ENCODE peak calls at places on chromosomes 13 and 19, in ten cellular contexts. C is K562, X is upper lobe of right lung, F is brain microvascular endothelial cell, A is astrocyte, S is AG09309, Q is left lung, L is adrenal gland, E is breast epithelium, U is BJ. G is an unnamed sample.

GRCh38 chr19:32870154-32870573 is 597 bp upstream of the SLC7A9 start:
- DNase-seq in E (no peak), F (no peak), S (no peak), L (no peak), Q (no peak), U (no peak), C (no peak), A (no peak), X (peak), G (no peak)

GRCh38 chr19:47268028-47268427 is 6.7 kb upstream of the INAFM1 start:
- DNase-seq in X (no peak), Q (no peak), F (no peak), A (no peak), E (no peak), S (no peak), C (no peak), U (no peak), L (no peak), G (no peak)

GRCh38 chr13:44765076-44765475 is 188.9 kb upstream of the TSC22D1 start:
- DNase-seq in S (no peak), A (peak), U (no peak), F (no peak), X (no peak), Q (no peak), E (no peak), C (no peak), L (no peak), G (no peak)

GRCh38 chr19:27635401-27635800 is 1577.5 kb downstream of the UQCRFS1 start:
- DNase-seq in C (no peak), Q (no peak), U (no peak), A (no peak), F (no peak), E (no peak), L (no peak), X (no peak), S (no peak), G (no peak)

GRCh38 chr19:15114153-15114540 is 6.9 kb downstream of the SYDE1 start:
- DNase-seq in F (peak), C (no peak), E (no peak), A (peak), Q (no peak), X (no peak), L (peak), U (no peak), S (no peak), G (no peak)

GRCh38 chr19:48606463-48607358 is at the start of gene SPACA4:
- DNase-seq in A (no peak), U (no peak), L (no peak), E (no peak), F (no peak), X (no peak), S (no peak), Q (no peak), C (no peak), G (no peak)

GRCh38 chr13:77184455-77184854 is 142.4 kb downstream of the MYCBP2 start:
- DNase-seq in L (no peak), X (no peak), Q (no peak), A (no peak), U (no peak), F (no peak), E (no peak), S (no peak), C (no peak), G (peak)

GRCh38 chr13:46520188-46520587 is 32.8 kb upstream of the LRCH1 start:
- DNase-seq in Q (no peak), L (no peak), C (no peak), X (no peak), F (no peak), U (no peak), S (no peak), E (no peak), A (no peak), G (no peak)

GRCh38 chr19:57192993-57193392 is 1.7 kb downstream of the ZNF264 start:
- DNase-seq in F (no peak), E (no peak), L (no peak), C (no peak), S (no peak), U (no peak), A (no peak), X (no peak), Q (no peak), G (no peak)

GRCh38 chr19:7010722-7011593 is 10.3 kb downstream of the MBD3L2B start:
- DNase-seq in L (no peak), Q (no peak), S (no peak), U (no peak), A (no peak), X (no peak), C (no peak), E (no peak), F (no peak), G (no peak)

GRCh38 chr19:5057860-5058259 is 88.9 kb downstream of the KDM4B start:
- DNase-seq in Q (no peak), S (no peak), U (no peak), C (peak), E (no peak), L (no peak), X (no peak), F (no peak), A (no peak), G (no peak)

GRCh38 chr19:9531933-9532332 is 6.5 kb downstream of the ZNF426 start:
- DNase-seq in C (no peak), Q (no peak), F (peak), U (no peak), X (no peak), L (no peak), A (no peak), S (no peak), E (no peak), G (no peak)

GRCh38 chr13:73451120-73452029 is 392.6 kb downstream of the KLF5 start:
- DNase-seq in A (no peak), X (no peak), E (no peak), C (no peak), F (no peak), U (no peak), L (no peak), Q (no peak), S (no peak), G (no peak)

GRCh38 chr13:32040689-32041088 is 9.1 kb downstream of the FRY start:
- DNase-seq in U (no peak), S (no peak), Q (no peak), C (no peak), X (no peak), F (no peak), L (no peak), E (no peak), A (no peak), G (no peak)

GRCh38 chr19:53980553-53981407 is 10.7 kb upstream of the CACNG6 start:
- DNase-seq in L (no peak), Q (no peak), E (no peak), U (no peak), F (peak), S (no peak), C (peak), X (no peak), A (peak), G (no peak)

GRCh38 chr13:49421391-49421790 is 22.5 kb downstream of the CAB39L start:
- DNase-seq in E (no peak), C (peak), L (no peak), F (no peak), Q (no peak), U (no peak), X (no peak), S (no peak), A (no peak), G (no peak)
- TF ChIP-seq CTCF in E (no peak), C (peak), L (no peak), F (peak), Q (no peak), U (no peak), X (no peak), S (no peak), A (no peak), G (peak)

DNA sequence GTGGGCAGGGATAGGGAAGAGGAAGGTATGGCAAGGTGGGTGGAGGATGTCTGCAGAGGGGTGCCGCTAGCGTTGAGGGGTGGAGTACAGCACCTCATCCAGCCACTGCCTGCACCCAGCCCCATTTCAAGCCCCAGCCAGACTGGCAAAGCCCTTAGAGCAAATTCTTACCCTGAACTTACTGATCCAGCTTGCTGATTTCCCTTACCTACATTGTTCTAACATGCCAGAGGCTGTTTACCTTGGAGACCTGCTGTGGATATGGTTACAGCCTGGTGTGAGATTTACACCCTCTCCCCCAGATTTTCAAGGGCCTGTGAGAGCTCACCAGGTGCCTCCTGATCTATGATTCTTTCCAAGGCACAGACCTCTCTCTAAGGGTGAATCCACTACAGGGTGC is 86.0 kb downstream of the ZNF726 start:
- DNase-seq in S (no peak), U (no peak), Q (no peak), F (no peak), C (no peak), X (no peak), L (no peak), A (no peak), E (no peak), G (no peak)
- H3K4me3 ChIP-seq in S (no peak), U (no peak), Q (no peak), F (no peak), C (no peak), X (no peak), L (no peak), A (no peak), E (no peak), G (no peak)

GRCh38 chr13:27199691-27200090 is 28.1 kb upstream of the USP12 start:
- DNase-seq in X (no peak), U (no peak), C (no peak), A (no peak), Q (no peak), L (no peak), F (no peak), E (no peak), S (no peak), G (no peak)

GRCh38 chr13:27201661-27202060 is 30.1 kb upstream of the USP12 start:
- DNase-seq in U (no peak), S (no peak), X (no peak), Q (no peak), L (no peak), F (no peak), C (no peak), E (no peak), A (no peak), G (peak)

GRCh38 chr13:27200413-27201066 is 28.9 kb upstream of the USP12 start:
- DNase-seq in F (no peak), E (no peak), C (no peak), A (peak), X (no peak), U (no peak), Q (no peak), L (no peak), S (no peak), G (no peak)

GRCh38 chr13:27203186-27203585 is 31.6 kb upstream of the USP12 start:
- DNase-seq in E (no peak), Q (no peak), L (no peak), F (no peak), U (no peak), A (no peak), C (no peak), X (no peak), S (no peak), G (no peak)

GRCh38 chr13:27203854-27204253 is 32.2 kb upstream of the USP12 start:
- DNase-seq in L (no peak), C (no peak), E (no peak), Q (no peak), A (no peak), F (no peak), X (no peak), S (no peak), U (no peak), G (no peak)
- TF ChIP-seq CTCF in L (peak), C (peak), E (peak), Q (peak), A (no peak), F (peak), X (peak), S (peak), U (peak), G (peak)

GRCh38 chr13:71864981-71865857 is 1.8 kb downstream of the DACH1 start:
- DNase-seq in L (no peak), Q (peak), F (peak), C (no peak), S (no peak), X (peak), A (peak), U (no peak), E (peak), G (no peak)
- H3K4me3 ChIP-seq in L (peak), Q (peak), F (peak), C (no peak), S (no peak), X (peak), A (peak), U (peak), E (peak), G (peak)

GRCh38 chr13:33867472-33867871 is 49.5 kb downstream of the RFC3 start:
- DNase-seq in A (no peak), C (peak), S (no peak), Q (no peak), L (no peak), U (no peak), E (no peak), X (no peak), F (no peak), G (no peak)
- TF ChIP-seq CTCF in A (no peak), C (no peak), S (no peak), Q (no peak), L (no peak), U (no peak), E (no peak), X (peak), F (peak), G (peak)

DNA sequence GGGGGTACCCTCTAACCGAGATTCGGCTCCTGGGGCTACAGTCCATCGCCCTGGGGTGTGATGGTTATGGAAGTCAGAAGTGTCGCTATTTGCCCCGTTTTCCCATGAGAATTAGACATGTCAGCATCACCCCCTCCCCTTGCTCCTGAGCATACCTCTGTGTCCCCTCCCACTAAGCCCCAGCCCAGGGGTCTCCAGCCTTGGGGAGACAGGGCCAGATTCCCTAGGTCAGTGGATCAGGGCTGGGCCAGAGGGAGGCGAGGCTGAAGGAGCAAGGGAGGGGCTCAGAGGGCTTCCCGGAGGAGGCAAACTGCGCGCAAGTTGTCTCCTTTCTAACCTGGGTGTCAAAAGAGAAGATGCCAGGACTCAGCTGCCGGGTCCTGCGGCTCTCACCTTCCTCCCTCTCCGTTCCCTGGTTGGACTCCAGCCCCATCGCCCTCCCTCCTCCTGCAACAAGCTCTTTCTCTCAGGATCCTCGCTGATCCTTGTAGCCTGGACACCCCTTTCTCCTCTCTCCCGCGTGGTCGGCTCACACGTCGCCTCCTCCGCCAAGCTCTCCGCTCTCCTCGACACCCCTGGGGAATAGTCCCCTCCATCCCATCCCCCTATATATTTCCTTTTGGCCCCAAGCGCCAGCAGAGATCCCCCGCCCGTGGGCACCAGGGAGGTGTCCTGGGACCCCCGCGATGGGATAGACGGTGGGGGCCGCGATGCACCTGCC is 459 bp upstream of the TMEM59L start:
- DNase-seq in C (no peak), F (no peak), U (no peak), X (no peak), S (no peak), Q (no peak), A (no peak), E (no peak), L (no peak), G (no peak)
- H3K4me3 ChIP-seq in C (no peak), F (peak), U (peak), X (peak), S (peak), Q (peak), A (peak), E (peak), L (no peak), G (peak)

GRCh38 chr13:27040826-27041108 is 130.8 kb downstream of the USP12 start:
- DNase-seq in Q (no peak), C (no peak), S (no peak), U (no peak), F (no peak), L (no peak), A (no peak), E (no peak), X (no peak), G (no peak)
- TF ChIP-seq CTCF in Q (no peak), C (no peak), S (no peak), U (no peak), F (no peak), L (no peak), A (no peak), E (no peak), X (no peak), G (no peak)

DNA sequence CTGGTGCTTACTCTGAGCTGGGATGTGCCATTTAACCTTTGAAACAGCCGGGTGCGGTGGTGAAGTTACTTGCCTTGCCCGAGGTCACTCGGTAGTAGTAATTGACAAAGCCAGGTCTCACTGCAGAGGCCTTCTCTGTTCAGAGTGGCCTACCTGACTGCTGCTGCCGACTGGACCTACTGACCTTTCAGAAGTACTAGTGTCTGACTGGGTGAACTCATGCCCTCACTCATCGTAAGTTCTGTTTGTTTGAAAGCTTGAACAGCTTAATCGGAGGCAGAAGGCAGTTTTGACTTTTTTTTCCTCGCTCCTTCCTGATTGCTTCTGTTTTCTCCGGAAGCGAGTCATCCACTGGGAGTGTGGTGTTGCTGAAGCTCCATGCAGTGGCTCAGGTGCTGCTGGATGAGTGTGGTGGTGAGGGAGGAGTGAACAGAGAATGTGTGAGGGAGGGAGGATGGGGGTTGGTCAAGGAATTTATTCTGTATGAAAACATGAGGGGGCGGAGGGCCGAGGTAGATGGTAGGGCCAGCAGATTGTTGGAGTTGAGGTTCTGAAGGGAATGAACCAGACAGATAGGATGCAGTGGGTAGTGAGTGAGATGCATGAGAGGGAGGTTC is 2.7 kb downstream of the SPINT2 start:
- DNase-seq in S (no peak), Q (no peak), U (no peak), X (no peak), F (peak), L (no peak), E (no peak), A (peak), C (peak), G (no peak)
- H3K4me3 ChIP-seq in S (no peak), Q (no peak), U (no peak), X (peak), F (no peak), L (no peak), E (peak), A (no peak), C (no peak), G (peak)

DNA sequence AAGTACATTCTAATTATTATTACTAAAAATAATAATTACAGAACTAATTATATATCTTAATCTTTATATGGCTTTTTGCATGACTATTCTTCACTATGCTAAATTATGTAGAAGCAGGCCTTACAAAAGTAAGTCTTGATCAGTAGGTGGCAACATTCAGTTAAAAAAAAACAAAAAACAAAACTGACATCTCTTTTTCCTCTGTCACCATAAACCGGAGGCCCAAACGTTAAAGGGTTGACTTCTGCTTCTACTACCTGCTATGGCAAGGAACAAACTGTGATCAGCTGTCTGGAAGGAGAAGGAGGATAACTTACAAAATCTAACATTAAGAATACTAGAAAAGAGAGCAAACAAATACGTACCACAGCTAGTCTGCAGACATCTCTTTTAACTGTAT is 1525.6 kb downstream of the SLITRK1 start:
- DNase-seq in X (no peak), F (no peak), A (no peak), U (no peak), L (no peak), S (no peak), Q (no peak), C (no peak), E (no peak), G (no peak)
- TF ChIP-seq CTCF in X (no peak), F (no peak), A (no peak), U (peak), L (no peak), S (no peak), Q (no peak), C (no peak), E (no peak), G (no peak)

DNA sequence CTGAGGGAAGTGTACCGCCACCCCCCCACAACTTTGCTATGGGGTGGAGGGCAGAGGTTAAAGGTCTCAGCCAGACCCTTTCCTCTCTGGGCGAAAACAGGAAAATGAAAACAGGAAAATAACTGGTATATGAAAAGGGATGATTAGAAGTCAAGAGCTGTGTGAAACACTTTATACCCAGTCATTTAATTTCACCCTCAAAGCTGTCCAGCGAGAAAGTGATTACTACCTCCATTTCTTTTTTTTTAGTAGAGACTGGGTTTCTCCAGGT is 575 bp upstream of the PHLDB3 start:
- DNase-seq in X (no peak), L (no peak), S (no peak), E (no peak), Q (no peak), A (no peak), C (no peak), U (no peak), F (no peak), G (no peak)
- H3K4me3 ChIP-seq in X (peak), L (no peak), S (no peak), E (peak), Q (no peak), A (no peak), C (no peak), U (no peak), F (no peak), G (no peak)

G was measured in epithelial cell of proximal tubule.